ENCODE peak calls at places on chromosome 21, in seven cellular contexts. One of them, this sample, is unnamed.

GRCh38 chr21:18053151-18053550 is 191.5 kb upstream of the CHODL start:
- DNase-seq in MM.1S: no peak
- DNase-seq in hypothalamus: no peak
- DNase-seq in left ventricle myocardium inferior: no peak
- DNase-seq in Calu3: no peak
- DNase-seq in GM10248: no peak
- DNase-seq in GOT3: no peak
- DNase-seq in this sample: no peak

GRCh38 chr21:39575778-39576177 is 37.0 kb upstream of the B3GALT5 start:
- DNase-seq in Calu3: no peak
- DNase-seq in left ventricle myocardium inferior: no peak
- DNase-seq in hypothalamus: no peak
- DNase-seq in GM10248: no peak
- DNase-seq in GOT3: no peak
- DNase-seq in MM.1S: peak
- DNase-seq in this sample: no peak

GRCh38 chr21:38527737-38528136 is 29.5 kb upstream of the ERG start:
- DNase-seq in GM10248: no peak
- DNase-seq in GOT3: no peak
- DNase-seq in Calu3: no peak
- DNase-seq in left ventricle myocardium inferior: no peak
- DNase-seq in MM.1S: no peak
- DNase-seq in hypothalamus: no peak
- DNase-seq in this sample: no peak

GRCh38 chr21:44855572-44855971 is 17.9 kb downstream of the PTTG1IP start:
- DNase-seq in GOT3: no peak
- DNase-seq in GM10248: no peak
- DNase-seq in Calu3: no peak
- DNase-seq in hypothalamus: no peak
- DNase-seq in left ventricle myocardium inferior: no peak
- DNase-seq in MM.1S: no peak
- DNase-seq in this sample: no peak

GRCh38 chr21:46157987-46158451 is 2.6 kb upstream of the FTCD start:
- DNase-seq in GOT3: no peak
- DNase-seq in GM10248: no peak
- DNase-seq in MM.1S: no peak
- DNase-seq in left ventricle myocardium inferior: no peak
- DNase-seq in Calu3: no peak
- DNase-seq in hypothalamus: no peak
- DNase-seq in this sample: no peak

GRCh38 chr21:26127073-26127814 is 43.3 kb downstream of the APP start:
- DNase-seq in left ventricle myocardium inferior: no peak
- DNase-seq in hypothalamus: no peak
- DNase-seq in GOT3: no peak
- DNase-seq in MM.1S: no peak
- DNase-seq in GM10248: no peak
- DNase-seq in Calu3: no peak
- DNase-seq in this sample: no peak

GRCh38 chr21:41833138-41834115 is 45.7 kb downstream of the PRDM15 start:
- DNase-seq in left ventricle myocardium inferior: no peak
- DNase-seq in GOT3: no peak
- DNase-seq in GM10248: peak
- DNase-seq in Calu3: no peak
- DNase-seq in MM.1S: peak
- DNase-seq in hypothalamus: no peak
- DNase-seq in this sample: no peak

GRCh38 chr21:33362044-33362555 is 37.3 kb downstream of the IFNAR1 start:
- DNase-seq in hypothalamus: no peak
- DNase-seq in GM10248: no peak
- DNase-seq in GOT3: no peak
- DNase-seq in MM.1S: peak
- DNase-seq in Calu3: no peak
- DNase-seq in left ventricle myocardium inferior: no peak
- DNase-seq in this sample: no peak

GRCh38 chr21:31132574-31133242 is 94.4 kb upstream of the KRTAP19-8 start:
- DNase-seq in left ventricle myocardium inferior: no peak
- DNase-seq in GOT3: no peak
- DNase-seq in hypothalamus: no peak
- DNase-seq in MM.1S: peak
- DNase-seq in GM10248: no peak
- DNase-seq in Calu3: no peak
- DNase-seq in this sample: no peak

GRCh38 chr21:41933259-41934079 is 20.3 kb downstream of the C2CD2 start:
- DNase-seq in left ventricle myocardium inferior: no peak
- DNase-seq in MM.1S: no peak
- DNase-seq in GOT3: no peak
- DNase-seq in Calu3: no peak
- DNase-seq in hypothalamus: no peak
- DNase-seq in GM10248: no peak
- DNase-seq in this sample: no peak

GRCh38 chr21:26835027-26835713 is 10.0 kb downstream of the ADAMTS1 start:
- DNase-seq in left ventricle myocardium inferior: no peak
- DNase-seq in Calu3: no peak
- DNase-seq in hypothalamus: no peak
- DNase-seq in MM.1S: no peak
- DNase-seq in GOT3: peak
- DNase-seq in GM10248: no peak
- DNase-seq in this sample: no peak

GRCh38 chr21:17900281-17900989 is 81.3 kb upstream of the C21orf91 start:
- DNase-seq in GOT3: no peak
- DNase-seq in Calu3: no peak
- DNase-seq in GM10248: no peak
- DNase-seq in MM.1S: no peak
- DNase-seq in left ventricle myocardium inferior: peak
- DNase-seq in hypothalamus: no peak
- DNase-seq in this sample: no peak

GRCh38 chr21:39654951-39655350 is 42.2 kb downstream of the B3GALT5 start:
- DNase-seq in MM.1S: no peak
- DNase-seq in GOT3: no peak
- DNase-seq in Calu3: no peak
- DNase-seq in hypothalamus: no peak
- DNase-seq in GM10248: no peak
- DNase-seq in left ventricle myocardium inferior: no peak
- DNase-seq in this sample: no peak

GRCh38 chr21:42568377-42568776 is 54.7 kb downstream of the SLC37A1 start:
- DNase-seq in hypothalamus: no peak
- DNase-seq in left ventricle myocardium inferior: no peak
- DNase-seq in MM.1S: no peak
- DNase-seq in GM10248: no peak
- DNase-seq in GOT3: no peak
- DNase-seq in Calu3: no peak
- DNase-seq in this sample: no peak

GRCh38 chr21:34704119-34704518 is 35.3 kb downstream of the CLIC6 start:
- DNase-seq in MM.1S: no peak
- DNase-seq in hypothalamus: no peak
- DNase-seq in left ventricle myocardium inferior: no peak
- DNase-seq in GOT3: no peak
- DNase-seq in Calu3: no peak
- DNase-seq in GM10248: no peak
- DNase-seq in this sample: no peak

GRCh38 chr21:28745131-28746055 is 247.3 kb downstream of the LTN1 start:
- DNase-seq in MM.1S: peak
- DNase-seq in GM10248: peak
- DNase-seq in Calu3: peak
- DNase-seq in hypothalamus: peak
- DNase-seq in GOT3: no peak
- DNase-seq in left ventricle myocardium inferior: peak
- DNase-seq in this sample: peak

GRCh38 chr21:44024895-44025353 is 12.8 kb downstream of the TRAPPC10 start:
- DNase-seq in GOT3: no peak
- DNase-seq in left ventricle myocardium inferior: peak
- DNase-seq in MM.1S: no peak
- DNase-seq in GM10248: no peak
- DNase-seq in hypothalamus: no peak
- DNase-seq in Calu3: no peak
- DNase-seq in this sample: peak

GRCh38 chr21:30482130-30482529 is 2.0 kb upstream of the KRTAP19-1 start:
- DNase-seq in Calu3: no peak
- DNase-seq in GM10248: no peak
- DNase-seq in GOT3: no peak
- DNase-seq in MM.1S: no peak
- DNase-seq in hypothalamus: no peak
- DNase-seq in left ventricle myocardium inferior: no peak
- DNase-seq in this sample: no peak

GRCh38 chr21:34509151-34509550 is 2.9 kb downstream of the KCNE1 start:
- DNase-seq in Calu3: no peak
- DNase-seq in GOT3: no peak
- DNase-seq in MM.1S: peak
- DNase-seq in hypothalamus: no peak
- DNase-seq in left ventricle myocardium inferior: no peak
- DNase-seq in GM10248: peak
- DNase-seq in this sample: no peak

GRCh38 chr21:23003951-23004350 is 2005.7 kb downstream of the NCAM2 start:
- DNase-seq in Calu3: no peak
- DNase-seq in GM10248: no peak
- DNase-seq in left ventricle myocardium inferior: no peak
- DNase-seq in hypothalamus: no peak
- DNase-seq in MM.1S: no peak
- DNase-seq in GOT3: no peak
- DNase-seq in this sample: no peak

GRCh38 chr21:42684109-42684916 is 30.9 kb downstream of the PDE9A start:
- DNase-seq in MM.1S: no peak
- DNase-seq in GOT3: no peak
- DNase-seq in left ventricle myocardium inferior: no peak
- DNase-seq in hypothalamus: no peak
- DNase-seq in Calu3: no peak
- DNase-seq in GM10248: no peak
- DNase-seq in this sample: no peak

GRCh38 chr21:42818328-42818749 is 61.0 kb downstream of the WDR4 start:
- DNase-seq in MM.1S: peak
- DNase-seq in GOT3: no peak
- DNase-seq in GM10248: no peak
- DNase-seq in hypothalamus: no peak
- DNase-seq in left ventricle myocardium inferior: peak
- DNase-seq in Calu3: peak
- DNase-seq in this sample: no peak

GRCh38 chr21:25735895-25736597 is 1.3 kb downstream of the GABPA start:
- DNase-seq in GM10248: no peak
- DNase-seq in hypothalamus: no peak
- DNase-seq in Calu3: no peak
- DNase-seq in GOT3: no peak
- DNase-seq in left ventricle myocardium inferior: no peak
- DNase-seq in MM.1S: peak
- DNase-seq in this sample: no peak

GRCh38 chr21:37006521-37007291 is at the start of gene RIPPLY3:
- DNase-seq in Calu3: peak
- DNase-seq in MM.1S: no peak
- DNase-seq in GM10248: peak
- DNase-seq in GOT3: no peak
- DNase-seq in left ventricle myocardium inferior: no peak
- DNase-seq in hypothalamus: no peak
- DNase-seq in this sample: no peak

GRCh38 chr21:45590246-45590725 is 48.0 kb upstream of the SLC19A1 start:
- DNase-seq in GOT3: no peak
- DNase-seq in GM10248: peak
- DNase-seq in Calu3: no peak
- DNase-seq in MM.1S: peak
- DNase-seq in left ventricle myocardium inferior: peak
- DNase-seq in hypothalamus: no peak
- DNase-seq in this sample: no peak

GRCh38 chr21:44872568-44873355 is 728 bp downstream of the PTTG1IP start:
- DNase-seq in Calu3: no peak
- DNase-seq in hypothalamus: peak
- DNase-seq in GM10248: no peak
- DNase-seq in left ventricle myocardium inferior: peak
- DNase-seq in MM.1S: peak
- DNase-seq in GOT3: no peak
- DNase-seq in this sample: no peak

GRCh38 chr21:22363504-22363903 is 1365.3 kb downstream of the NCAM2 start:
- DNase-seq in MM.1S: no peak
- DNase-seq in left ventricle myocardium inferior: no peak
- DNase-seq in hypothalamus: no peak
- DNase-seq in GM10248: no peak
- DNase-seq in Calu3: no peak
- DNase-seq in GOT3: no peak
- DNase-seq in this sample: no peak

GRCh38 chr21:40577285-40578043 is 269.5 kb downstream of the DSCAM start:
- DNase-seq in GM10248: no peak
- DNase-seq in left ventricle myocardium inferior: no peak
- DNase-seq in MM.1S: no peak
- DNase-seq in GOT3: no peak
- DNase-seq in Calu3: no peak
- DNase-seq in hypothalamus: no peak
- DNase-seq in this sample: no peak

GRCh38 chr21:45017376-45017960 is 56.9 kb upstream of the ADARB1 start:
- DNase-seq in MM.1S: no peak
- DNase-seq in Calu3: no peak
- DNase-seq in hypothalamus: no peak
- DNase-seq in left ventricle myocardium inferior: no peak
- DNase-seq in GM10248: no peak
- DNase-seq in GOT3: no peak
- DNase-seq in this sample: no peak

GRCh38 chr21:8997011-8997440 is 1524.4 kb upstream of the TPTE start:
- DNase-seq in GOT3: no peak
- DNase-seq in MM.1S: no peak
- DNase-seq in GM10248: no peak
- DNase-seq in hypothalamus: no peak
- DNase-seq in left ventricle myocardium inferior: no peak
- DNase-seq in Calu3: no peak
- DNase-seq in this sample: no peak

GRCh38 chr21:42763578-42764442 is 110.4 kb downstream of the PDE9A start:
- DNase-seq in GM10248: no peak
- DNase-seq in MM.1S: no peak
- DNase-seq in Calu3: no peak
- DNase-seq in GOT3: no peak
- DNase-seq in left ventricle myocardium inferior: no peak
- DNase-seq in hypothalamus: no peak
- DNase-seq in this sample: no peak

GRCh38 chr21:28138272-28138671 is 854.4 kb downstream of the LTN1 start:
- DNase-seq in Calu3: no peak
- DNase-seq in hypothalamus: no peak
- DNase-seq in GOT3: no peak
- DNase-seq in left ventricle myocardium inferior: no peak
- DNase-seq in GM10248: no peak
- DNase-seq in MM.1S: no peak
- DNase-seq in this sample: no peak

GRCh38 chr21:43786423-43787179 is 2.8 kb upstream of the RRP1 start:
- DNase-seq in Calu3: no peak
- DNase-seq in hypothalamus: no peak
- DNase-seq in MM.1S: no peak
- DNase-seq in left ventricle myocardium inferior: no peak
- DNase-seq in GOT3: no peak
- DNase-seq in GM10248: no peak
- DNase-seq in this sample: no peak

This sample was measured in SIG-M5.